ENCODE peak calls at places on chromosomes 16 and 17, in five cellular contexts. Q is endothelial cell, H is foreskin fibroblast, X is HepG2, A is neural crest cell. U is an unnamed sample.

GRCh38 chr17:48127371-48128051 is 19.9 kb downstream of the SNX11 start:
- DNase-seq in Q (peak), H (peak), X (no peak), A (no peak), U (no peak)

GRCh38 chr16:88627531-88628411 is 10.6 kb upstream of the IL17C start:
- DNase-seq in Q (no peak), H (no peak), X (no peak), A (no peak), U (no peak)

GRCh38 chr17:41657164-41657754 is 31.4 kb upstream of the EIF1 start:
- DNase-seq in Q (no peak), H (no peak), X (no peak), A (no peak), U (no peak)

GRCh38 chr16:82504811-82505210 is 122.0 kb upstream of the CDH13 start:
- DNase-seq in Q (no peak), H (no peak), X (no peak), A (no peak), U (no peak)

GRCh38 chr17:79527286-79527685 is 83.6 kb downstream of the RBFOX3 start:
- DNase-seq in Q (no peak), H (no peak), X (no peak), A (no peak), U (no peak)

GRCh38 chr17:14725729-14726128 is 424.8 kb downstream of the HS3ST3B1 start:
- DNase-seq in Q (no peak), H (no peak), X (no peak), A (no peak), U (no peak)

GRCh38 chr16:69481901-69482341 is 57.5 kb downstream of the CYB5B start:
- DNase-seq in Q (peak), H (peak), X (no peak), A (no peak), U (no peak)

GRCh38 chr17:5800646-5801045 is 216.3 kb upstream of the NLRP1 start:
- DNase-seq in Q (no peak), H (peak), X (no peak), A (no peak), U (no peak)

GRCh38 chr17:82063424-82064415 is 1.9 kb downstream of the DUS1L start:
- DNase-seq in Q (no peak), H (no peak), X (no peak), A (no peak), U (no peak)

GRCh38 chr16:83940630-83941378 is 12.2 kb upstream of the OSGIN1 start:
- DNase-seq in Q (no peak), H (no peak), X (no peak), A (no peak), U (no peak)

GRCh38 chr16:30051518-30051917 is 14.0 kb upstream of the ALDOA start:
- DNase-seq in Q (no peak), H (peak), X (no peak), A (no peak), U (no peak)

GRCh38 chr16:81553814-81554675 is 109.4 kb downstream of the CMIP start:
- DNase-seq in Q (no peak), H (no peak), X (no peak), A (no peak), U (no peak)

GRCh38 chr17:73266796-73267195 is 5.1 kb upstream of the CPSF4L start:
- DNase-seq in Q (no peak), H (no peak), X (no peak), A (no peak), U (no peak)